ENCODE peak calls at places on chromosomes 16 and 17, in seven cellular contexts. P, E, V, D, C, U and Z are unnamed samples.

GRCh38 chr16:546909-547770 is 13.1 kb upstream of the PRR35 start:
- DNase-seq in P (peak), E (no peak), V (no peak), D (no peak), C (no peak), U (peak), Z (no peak)

GRCh38 chr16:66408181-66409048 is 18.7 kb upstream of the BEAN1 start:
- DNase-seq in P (no peak), E (no peak), V (peak), D (peak), C (peak), U (peak), Z (no peak)

GRCh38 chr17:77845541-77846225 is 112.8 kb upstream of the TNRC6C start:
- DNase-seq in P (no peak), E (no peak), V (no peak), D (no peak), C (no peak), U (no peak), Z (no peak)

GRCh38 chr17:82358467-82359350 is at the start of gene TEX19:
- DNase-seq in P (no peak), E (no peak), V (no peak), D (no peak), C (no peak), U (no peak), Z (no peak)

GRCh38 chr17:81417049-81417878 is 22.0 kb downstream of the BAHCC1 start:
- DNase-seq in P (no peak), E (no peak), V (peak), D (peak), C (no peak), U (no peak), Z (no peak)

GRCh38 chr16:19389246-19389645 is 28.4 kb upstream of the TMC5 start:
- DNase-seq in P (peak), E (peak), V (peak), D (no peak), C (peak), U (peak), Z (no peak)

GRCh38 chr16:67470314-67470713 is 10.6 kb downstream of the ATP6V0D1 start:
- DNase-seq in P (no peak), E (no peak), V (no peak), D (no peak), C (no peak), U (peak), Z (no peak)

GRCh38 chr17:65743313-65743665 is 181.8 kb upstream of the AXIN2 start:
- DNase-seq in P (no peak), E (no peak), V (no peak), D (no peak), C (no peak), U (no peak), Z (no peak)

GRCh38 chr16:4016648-4017047 is 99.6 kb downstream of the ADCY9 start:
- DNase-seq in P (no peak), E (no peak), V (no peak), D (no peak), C (no peak), U (no peak), Z (no peak)

GRCh38 chr16:397736-398332 is 835 bp downstream of the NME4 start:
- DNase-seq in P (peak), E (no peak), V (peak), D (peak), C (peak), U (peak), Z (no peak)

GRCh38 chr17:8963665-8964258 is 1.7 kb downstream of the PIK3R5 start:
- DNase-seq in P (no peak), E (no peak), V (no peak), D (no peak), C (no peak), U (no peak), Z (no peak)

GRCh38 chr17:48328457-48328856 is 101.6 kb downstream of the SKAP1 start:
- DNase-seq in P (no peak), E (no peak), V (no peak), D (no peak), C (no peak), U (no peak), Z (no peak)

GRCh38 chr16:65044861-65045260 is 77.0 kb downstream of the CDH11 start:
- DNase-seq in P (no peak), E (no peak), V (peak), D (no peak), C (no peak), U (no peak), Z (no peak)

GRCh38 chr16:84689126-84689525 is 10.7 kb upstream of the USP10 start:
- DNase-seq in P (no peak), E (no peak), V (peak), D (peak), C (no peak), U (no peak), Z (no peak)

GRCh38 chr17:31357831-31358400 is 33.6 kb upstream of the RAB11FIP4 start:
- DNase-seq in P (no peak), E (no peak), V (no peak), D (no peak), C (no peak), U (no peak), Z (no peak)

GRCh38 chr16:78196527-78196926 is 97.1 kb downstream of the WWOX start:
- DNase-seq in P (no peak), E (no peak), V (no peak), D (no peak), C (no peak), U (no peak), Z (no peak)

GRCh38 chr17:4511199-4511932 is 12.7 kb downstream of the SPNS2 start:
- DNase-seq in P (no peak), E (no peak), V (no peak), D (no peak), C (no peak), U (no peak), Z (no peak)

GRCh38 chr17:40366861-40367518 is 2.5 kb upstream of the GJD3 start:
- DNase-seq in P (no peak), E (no peak), V (no peak), D (no peak), C (no peak), U (no peak), Z (no peak)

GRCh38 chr17:45225051-45225700 is 3.5 kb downstream of the FMNL1 start:
- DNase-seq in P (no peak), E (no peak), V (no peak), D (no peak), C (no peak), U (no peak), Z (no peak)

GRCh38 chr17:78300962-78301820 is 58.7 kb downstream of the SOCS3 start:
- DNase-seq in P (no peak), E (no peak), V (no peak), D (no peak), C (no peak), U (no peak), Z (no peak)

GRCh38 chr16:50680907-50681885 is at the start of gene SNX20:
- DNase-seq in P (no peak), E (no peak), V (no peak), D (no peak), C (no peak), U (peak), Z (no peak)

GRCh38 chr16:85479972-85480726 is 133.0 kb upstream of the GSE1 start:
- DNase-seq in P (peak), E (no peak), V (no peak), D (no peak), C (peak), U (peak), Z (no peak)

GRCh38 chr17:2068589-2069051 is 13.7 kb downstream of the HIC1 start:
- DNase-seq in P (peak), E (no peak), V (peak), D (no peak), C (no peak), U (no peak), Z (no peak)

GRCh38 chr17:17849863-17850373 is 13.1 kb upstream of the SREBF1 start:
- DNase-seq in P (no peak), E (peak), V (no peak), D (no peak), C (no peak), U (peak), Z (no peak)

GRCh38 chr17:33667052-33667509 is 374.0 kb upstream of the ASIC2 start:
- DNase-seq in P (no peak), E (no peak), V (no peak), D (peak), C (peak), U (no peak), Z (no peak)

GRCh38 chr17:17545031-17545820 is 46.3 kb downstream of the PEMT start:
- DNase-seq in P (no peak), E (no peak), V (peak), D (no peak), C (no peak), U (no peak), Z (no peak)

GRCh38 chr16:56742030-56742984 is 12.4 kb downstream of the NUP93 start:
- DNase-seq in P (no peak), E (no peak), V (peak), D (peak), C (no peak), U (no peak), Z (no peak)

GRCh38 chr17:60538726-60539125 is 12.7 kb upstream of the APPBP2 start:
- DNase-seq in P (no peak), E (no peak), V (no peak), D (no peak), C (no peak), U (no peak), Z (no peak)

GRCh38 chr17:47066841-47067682 is 88.0 kb upstream of the RPRML start:
- DNase-seq in P (peak), E (peak), V (peak), D (peak), C (peak), U (peak), Z (peak)

GRCh38 chr16:637081-638018 is 1.2 kb upstream of the METTL26 start:
- DNase-seq in P (peak), E (peak), V (no peak), D (no peak), C (peak), U (peak), Z (no peak)

GRCh38 chr16:55502801-55503366 is 6.0 kb upstream of the LPCAT2 start:
- DNase-seq in P (no peak), E (no peak), V (no peak), D (peak), C (peak), U (peak), Z (no peak)

GRCh38 chr16:25009822-25010221 is 5.3 kb downstream of the ARHGAP17 start:
- DNase-seq in P (no peak), E (no peak), V (peak), D (no peak), C (no peak), U (peak), Z (no peak)

GRCh38 chr17:81967533-81968395 is 6.8 kb upstream of the NOTUM start:
- DNase-seq in P (peak), E (peak), V (peak), D (peak), C (peak), U (peak), Z (peak)

GRCh38 chr17:13864551-13864950 is 204.8 kb upstream of the COX10 start:
- DNase-seq in P (no peak), E (no peak), V (peak), D (no peak), C (no peak), U (peak), Z (no peak)

GRCh38 chr16:2284001-2284770 is 16.3 kb upstream of the RNPS1 start:
- DNase-seq in P (no peak), E (no peak), V (no peak), D (no peak), C (no peak), U (no peak), Z (no peak)